ENCODE peak calls at places on chromosomes 5 and 9, in ten cellular contexts. H, D, K, A, Y, R, Q, F, T and C are unnamed samples.

GRCh38 chr9:123678038-123678877 is 251.7 kb downstream of the DENND1A start:
- DNase-seq in H (no peak), D (no peak), K (no peak), A (no peak), Y (no peak), R (no peak), Q (peak), F (peak), T (no peak), C (peak)

GRCh38 chr9:4344946-4345345 is 45.1 kb upstream of the GLIS3 start:
- DNase-seq in H (no peak), D (no peak), K (no peak), A (no peak), Y (no peak), R (no peak), Q (no peak), F (peak), T (no peak), C (no peak)

GRCh38 chr9:115373000-115373709 is 255.2 kb upstream of the TNC start:
- DNase-seq in H (no peak), D (peak), K (peak), A (no peak), Y (no peak), R (peak), Q (peak), F (peak), T (no peak), C (peak)

GRCh38 chr9:33113799-33114547 is 37.5 kb upstream of the SMU1 start:
- DNase-seq in H (no peak), D (no peak), K (no peak), A (no peak), Y (no peak), R (no peak), Q (no peak), F (no peak), T (no peak), C (no peak)

GRCh38 chr9:19894975-19895374 is 106.1 kb upstream of the SLC24A2 start:
- DNase-seq in H (no peak), D (peak), K (no peak), A (no peak), Y (no peak), R (peak), Q (no peak), F (no peak), T (no peak), C (peak)

GRCh38 chr5:56791396-56791795 is 24.0 kb upstream of the MAP3K1 start:
- DNase-seq in H (no peak), D (no peak), K (no peak), A (no peak), Y (no peak), R (no peak), Q (no peak), F (no peak), T (no peak), C (no peak)

GRCh38 chr5:43008369-43009158 is 31.6 kb downstream of the ANXA2R start:
- DNase-seq in H (peak), D (peak), K (peak), A (peak), Y (peak), R (peak), Q (peak), F (peak), T (peak), C (peak)

GRCh38 chr9:113599647-113600476 is 136.3 kb downstream of the RGS3 start:
- DNase-seq in H (peak), D (no peak), K (peak), A (no peak), Y (no peak), R (peak), Q (no peak), F (no peak), T (no peak), C (peak)

GRCh38 chr5:143576721-143577484 is 173.4 kb upstream of the NR3C1 start:
- DNase-seq in H (no peak), D (peak), K (no peak), A (no peak), Y (no peak), R (peak), Q (peak), F (no peak), T (no peak), C (peak)

GRCh38 chr5:142740474-142740873 is 29.7 kb upstream of the ARHGAP26 start:
- DNase-seq in H (no peak), D (no peak), K (no peak), A (no peak), Y (no peak), R (peak), Q (peak), F (no peak), T (no peak), C (no peak)

GRCh38 chr5:157855404-157855994 is 3.4 kb downstream of the CLINT1 start:
- DNase-seq in H (no peak), D (peak), K (peak), A (peak), Y (peak), R (peak), Q (peak), F (peak), T (no peak), C (peak)

GRCh38 chr5:72137826-72138409 is 30.6 kb downstream of the MAP1B start:
- DNase-seq in H (no peak), D (no peak), K (no peak), A (no peak), Y (no peak), R (no peak), Q (peak), F (peak), T (peak), C (peak)

GRCh38 chr9:8338742-8339425 is 539.3 kb upstream of the DMAC1 start:
- DNase-seq in H (no peak), D (peak), K (no peak), A (no peak), Y (no peak), R (no peak), Q (no peak), F (peak), T (no peak), C (no peak)

DNA sequence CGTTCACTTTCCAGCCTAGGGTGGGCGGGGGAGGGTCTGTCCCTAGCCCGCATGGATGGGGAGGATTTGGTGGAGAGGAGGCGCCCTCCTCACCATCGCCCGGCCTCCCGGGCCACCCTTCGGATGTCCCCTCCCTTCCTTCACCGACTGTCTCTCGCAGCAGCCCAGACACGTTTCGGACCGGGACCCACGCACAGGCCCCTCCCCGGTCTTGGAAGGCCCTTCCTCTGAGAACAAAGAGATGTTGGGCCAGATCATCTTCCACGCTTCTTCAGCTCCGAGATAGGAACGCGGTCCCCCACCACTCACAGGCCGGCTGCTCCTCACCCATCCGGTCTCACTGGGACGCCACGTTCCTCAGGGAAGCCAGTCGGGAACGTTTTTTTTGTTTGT is 640 bp upstream of the DPM2 start:
- DNase-seq in H (no peak), D (no peak), K (no peak), A (no peak), Y (peak), R (no peak), Q (no peak), F (no peak), T (no peak), C (no peak)
- H3K4me3 ChIP-seq in H (peak), D (peak), K (no peak), A (peak), Y (peak), R (peak), Q (no peak), F (no peak), T (peak), C (peak)

GRCh38 chr9:94656976-94657375 is 17.7 kb upstream of the FBP1 start:
- DNase-seq in H (no peak), D (no peak), K (no peak), A (no peak), Y (no peak), R (no peak), Q (no peak), F (no peak), T (no peak), C (no peak)

GRCh38 chr9:94650924-94651323 is 11.6 kb upstream of the FBP1 start:
- DNase-seq in H (no peak), D (no peak), K (no peak), A (no peak), Y (no peak), R (no peak), Q (peak), F (peak), T (no peak), C (no peak)

GRCh38 chr9:94655739-94656138 is 16.4 kb upstream of the FBP1 start:
- DNase-seq in H (no peak), D (no peak), K (no peak), A (no peak), Y (no peak), R (no peak), Q (no peak), F (no peak), T (no peak), C (no peak)

GRCh38 chr9:94654165-94654894 is 15.0 kb upstream of the FBP1 start:
- DNase-seq in H (no peak), D (no peak), K (no peak), A (no peak), Y (no peak), R (no peak), Q (no peak), F (no peak), T (no peak), C (no peak)

GRCh38 chr9:94656190-94656589 is 16.9 kb upstream of the FBP1 start:
- DNase-seq in H (no peak), D (peak), K (no peak), A (no peak), Y (no peak), R (no peak), Q (no peak), F (no peak), T (peak), C (peak)
- H3K4me3 ChIP-seq in H (no peak), D (peak), K (no peak), A (no peak), Y (no peak), R (peak), Q (no peak), F (no peak), T (peak), C (peak)

GRCh38 chr9:120807607-120808379 is 14.6 kb upstream of the FBXW2 start:
- DNase-seq in H (no peak), D (no peak), K (no peak), A (no peak), Y (no peak), R (no peak), Q (no peak), F (no peak), T (no peak), C (no peak)
- H3K4me3 ChIP-seq in H (no peak), D (no peak), K (no peak), A (no peak), Y (no peak), R (no peak), Q (no peak), F (no peak), T (no peak), C (no peak)

DNA sequence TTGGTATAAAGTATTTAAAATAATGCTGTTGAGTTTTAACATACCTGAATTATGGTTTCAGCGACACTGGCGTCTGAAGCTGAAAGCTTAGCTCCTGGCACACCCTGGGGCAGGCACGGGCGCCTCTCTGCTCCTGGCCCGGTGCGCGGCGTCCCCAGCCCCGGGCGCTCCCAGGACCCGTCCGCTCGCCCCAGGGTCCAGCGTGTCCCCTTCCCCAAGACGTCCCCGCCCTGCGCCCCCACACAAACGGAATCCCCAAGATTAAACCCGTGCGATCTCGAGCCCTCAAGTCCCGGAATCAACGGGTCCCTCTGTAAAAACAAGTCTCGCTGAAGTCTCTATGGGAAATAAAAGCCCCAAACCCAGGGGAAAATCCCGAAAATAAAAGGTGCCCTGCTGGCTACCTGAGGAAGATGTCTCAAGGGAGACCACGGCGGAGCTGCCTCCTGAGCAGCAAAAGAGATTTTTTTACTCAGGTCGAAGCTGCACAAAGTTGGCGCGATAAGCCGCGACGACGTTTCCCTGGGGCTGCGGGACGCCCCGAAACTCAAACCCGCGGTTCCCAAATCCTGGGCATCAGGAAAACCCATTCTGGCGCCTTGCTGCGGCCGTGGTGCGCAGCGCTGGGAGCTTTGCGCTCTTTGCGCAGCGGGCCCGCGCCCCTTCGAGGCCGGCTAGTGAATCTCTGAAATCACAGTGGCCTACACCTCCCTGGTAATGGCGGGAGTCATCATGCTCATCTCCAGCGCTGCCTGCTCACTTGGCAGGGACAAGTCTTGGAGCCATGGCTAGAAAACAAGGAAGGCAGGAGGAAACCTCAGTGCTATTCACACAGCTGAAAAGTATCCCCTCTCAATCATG is 6.3 kb upstream of the IFNA8 start:
- DNase-seq in H (peak), D (no peak), K (no peak), A (no peak), Y (peak), R (no peak), Q (no peak), F (no peak), T (no peak), C (no peak)
- H3K4me3 ChIP-seq in H (peak), D (no peak), K (no peak), A (no peak), Y (peak), R (peak), Q (no peak), F (peak), T (no peak), C (peak)

GRCh38 chr9:134355561-134356278 is 29.5 kb downstream of the RXRA start:
- DNase-seq in H (no peak), D (no peak), K (no peak), A (no peak), Y (no peak), R (no peak), Q (peak), F (peak), T (no peak), C (no peak)
- H3K4me3 ChIP-seq in H (no peak), D (no peak), K (no peak), A (no peak), Y (no peak), R (no peak), Q (no peak), F (no peak), T (no peak), C (no peak)

DNA sequence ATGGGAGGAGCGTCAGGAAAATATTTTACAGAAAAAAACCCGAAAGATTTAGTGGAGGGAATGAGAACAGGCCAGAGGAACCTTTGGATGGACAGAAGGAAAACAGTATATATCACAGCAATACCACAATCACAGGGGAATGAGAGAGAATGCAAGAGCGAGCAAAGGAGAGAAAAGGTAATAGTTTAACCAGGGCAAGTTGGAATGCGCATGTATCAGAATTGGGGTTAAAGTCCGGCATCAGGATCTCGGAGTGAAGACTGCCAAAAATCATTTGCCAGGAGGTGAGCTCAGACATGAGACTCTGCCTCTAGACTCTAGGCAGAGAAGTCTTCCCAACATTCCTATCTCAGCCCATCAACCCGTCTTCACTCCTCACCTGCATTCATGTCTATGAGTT is 36.8 kb downstream of the PCDHGC5 start:
- DNase-seq in H (no peak), D (no peak), K (no peak), A (no peak), Y (no peak), R (no peak), Q (no peak), F (peak), T (no peak), C (no peak)
- H3K4me3 ChIP-seq in H (no peak), D (no peak), K (no peak), A (no peak), Y (no peak), R (no peak), Q (no peak), F (no peak), T (no peak), C (no peak)

GRCh38 chr5:35091734-35092133 is 44.0 kb upstream of the AGXT2 start:
- DNase-seq in H (no peak), D (no peak), K (no peak), A (no peak), Y (no peak), R (no peak), Q (no peak), F (no peak), T (no peak), C (peak)

GRCh38 chr5:35092703-35093102 is 45.0 kb upstream of the AGXT2 start:
- DNase-seq in H (no peak), D (no peak), K (no peak), A (no peak), Y (no peak), R (no peak), Q (no peak), F (no peak), T (no peak), C (no peak)

GRCh38 chr5:35087971-35088370 is 40.2 kb upstream of the AGXT2 start:
- DNase-seq in H (no peak), D (peak), K (no peak), A (no peak), Y (no peak), R (peak), Q (peak), F (no peak), T (no peak), C (peak)

GRCh38 chr5:35094966-35095365 is 47.2 kb upstream of the AGXT2 start:
- DNase-seq in H (no peak), D (no peak), K (no peak), A (no peak), Y (no peak), R (no peak), Q (no peak), F (peak), T (no peak), C (peak)

DNA sequence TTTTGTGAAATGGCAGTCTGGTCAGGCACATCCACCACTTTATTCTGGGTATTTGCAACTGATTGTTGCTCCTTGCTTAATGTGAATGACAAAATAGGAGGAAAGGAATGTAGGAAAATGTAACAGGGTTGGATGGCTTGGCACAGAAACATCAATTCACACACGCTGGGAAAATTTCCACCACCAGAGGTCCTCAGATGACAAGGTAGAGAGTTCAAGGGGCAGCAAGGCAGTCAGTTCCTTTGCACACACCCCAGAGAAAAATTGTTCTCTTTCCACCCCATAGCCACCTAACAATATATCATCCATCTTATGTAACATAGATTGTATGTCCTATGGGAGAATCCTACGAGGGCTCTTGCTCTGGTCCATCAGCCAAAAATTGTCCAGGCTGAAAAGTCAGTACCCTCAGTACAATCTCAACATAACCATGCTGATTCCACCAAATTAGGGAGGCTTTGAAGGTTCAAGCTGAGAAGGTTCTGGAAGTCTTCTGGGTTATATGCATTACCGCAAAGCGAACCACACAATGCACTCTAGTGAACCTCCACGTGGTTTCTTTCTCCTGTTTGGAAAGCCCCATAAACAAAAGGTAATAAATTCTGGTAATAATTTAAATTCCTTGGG is 42.1 kb upstream of the AGXT2 start:
- DNase-seq in H (no peak), D (peak), K (peak), A (no peak), Y (peak), R (peak), Q (peak), F (peak), T (peak), C (peak)
- H3K4me3 ChIP-seq in H (no peak), D (no peak), K (no peak), A (no peak), Y (no peak), R (no peak), Q (no peak), F (no peak), T (no peak), C (no peak)